ENCODE peak calls at places on chromosomes 7 and 10, in eight cellular contexts. K, I, H, O, E, S, G and C are unnamed samples.

GRCh38 chr7:8260871-8261707 is 878 bp downstream of the ICA1 start:
- DNase-seq in G (peak), E (peak), I (peak), H (no peak), O (peak), S (no peak), K (peak), C (no peak)

GRCh38 chr7:125383324-125383723 is 453.7 kb upstream of the POT1 start:
- DNase-seq in S (no peak), I (no peak), G (no peak), O (peak), H (no peak), E (no peak), K (no peak), C (no peak)

GRCh38 chr7:108402865-108403264 is 53.4 kb downstream of the NRCAM start:
- DNase-seq in O (no peak), I (no peak), H (no peak), S (no peak), K (no peak), E (peak), G (no peak), C (no peak)

GRCh38 chr10:68080853-68081431 is 5.9 kb upstream of the HERC4 start:
- DNase-seq in S (no peak), K (no peak), G (no peak), E (no peak), I (no peak), O (peak), H (no peak), C (no peak)

GRCh38 chr10:54585572-54585971 is 215.5 kb downstream of the PCDH15 start:
- DNase-seq in H (no peak), S (no peak), K (no peak), O (no peak), I (no peak), G (no peak), E (no peak), C (no peak)

GRCh38 chr7:91567111-91568012 is 303.1 kb downstream of the FZD1 start:
- DNase-seq in H (no peak), I (no peak), K (no peak), E (no peak), G (no peak), S (no peak), O (no peak), C (no peak)

GRCh38 chr10:78224602-78225001 is 190.9 kb downstream of the RPS24 start:
- DNase-seq in H (no peak), E (no peak), G (no peak), K (no peak), S (no peak), I (no peak), O (no peak), C (no peak)

GRCh38 chr7:101934618-101935017 is 117.2 kb downstream of the CUX1 start:
- DNase-seq in S (no peak), H (peak), E (no peak), K (peak), G (no peak), O (no peak), I (no peak), C (no peak)

GRCh38 chr10:126016156-126016805 is 119.9 kb downstream of the FANK1 start:
- DNase-seq in I (no peak), O (no peak), K (no peak), G (peak), E (no peak), S (no peak), H (no peak), C (no peak)

GRCh38 chr10:6179078-6179477 is 23.7 kb upstream of the PFKFB3 start:
- DNase-seq in H (no peak), S (no peak), G (no peak), K (no peak), I (no peak), E (no peak), O (no peak), C (no peak)

GRCh38 chr10:1056326-1057105 is at the start of gene WDR37:
- DNase-seq in O (peak), E (peak), S (peak), G (peak), I (peak), H (peak), K (peak), C (peak)

GRCh38 chr10:69961168-69961863 is 91.3 kb upstream of the MACROH2A2 start:
- DNase-seq in E (peak), I (no peak), K (no peak), O (peak), H (peak), S (no peak), G (peak), C (no peak)

GRCh38 chr10:6202684-6203330 is at the start of gene PFKFB3:
- DNase-seq in I (peak), G (peak), S (peak), H (peak), K (peak), O (peak), E (peak), C (peak)

GRCh38 chr7:139762886-139763285 is 14.9 kb downstream of the HIPK2 start:
- DNase-seq in E (peak), O (no peak), K (no peak), H (peak), I (no peak), S (no peak), G (peak), C (no peak)

GRCh38 chr10:35409094-35409582 is 72.8 kb downstream of the CCNY start:
- DNase-seq in S (no peak), E (peak), O (peak), K (peak), G (peak), I (no peak), H (no peak), C (no peak)

GRCh38 chr10:121405096-121405495 is 193.1 kb downstream of the FGFR2 start:
- DNase-seq in S (no peak), G (no peak), O (no peak), K (no peak), H (no peak), I (no peak), E (no peak), C (no peak)

GRCh38 chr10:34292675-34293074 is 522.4 kb downstream of the PARD3 start:
- DNase-seq in G (no peak), E (no peak), K (no peak), H (no peak), I (no peak), O (no peak), S (no peak), C (no peak)